ENCODE peak calls at places on chromosomes 6 and 20, in nine cellular contexts. R is OCI-LY7, V is H1, H is PC-9, N is IMR-90, L is hepatocyte, Q is MM.1S, C is endothelial cell of umbilical vein, S is mammary epithelial cell. B is an unnamed sample.

GRCh38 chr6:87661503-87661902 is 40.5 kb downstream of the AKIRIN2 start:
- DNase-seq in R (no peak), V (no peak), H (no peak), N (peak; percentile 32), L (no peak), Q (no peak), C (no peak), S (no peak), B (no peak)

GRCh38 chr20:40702504-40702903 is 13.5 kb upstream of the MAFB start:
- DNase-seq in R (no peak), V (no peak), H (no peak), N (no peak), L (no peak), Q (no peak), C (no peak), S (no peak), B (peak; percentile 56)

GRCh38 chr6:147974376-147974775 is 368.3 kb upstream of the SASH1 start:
- DNase-seq in R (no peak), V (no peak), H (no peak), N (peak; percentile 32), L (no peak), Q (no peak), C (no peak), S (peak; percentile 82), B (no peak)

GRCh38 chr20:58984691-58985090 is 3.6 kb downstream of the NELFCD start:
- DNase-seq in R (no peak), V (no peak), H (no peak), N (no peak), L (no peak), Q (no peak), C (no peak), S (no peak), B (no peak)

GRCh38 chr6:83853178-83853967 is at the start of gene RIPPLY2:
- DNase-seq in R (no peak), V (peak; percentile 79), H (no peak), N (peak; percentile 20), L (peak; percentile 33), Q (no peak), C (peak; percentile 41), S (peak; percentile 32), B (peak; percentile 81)

GRCh38 chr6:165662041-165662491 is 975 bp downstream of the PDE10A start:
- DNase-seq in R (no peak), V (no peak), H (no peak), N (peak; percentile 18), L (peak; percentile 36), Q (no peak), C (no peak), S (no peak), B (peak; percentile 53)

GRCh38 chr20:57613481-57613921 is 6.7 kb downstream of the ZBP1 start:
- DNase-seq in R (no peak), V (no peak), H (no peak), N (no peak), L (no peak), Q (no peak), C (no peak), S (no peak), B (no peak)

GRCh38 chr6:37495199-37495913 is 4.3 kb downstream of the CCDC167 start:
- DNase-seq in R (no peak), V (no peak), H (no peak), N (no peak), L (no peak), Q (no peak), C (no peak), S (no peak), B (no peak)

GRCh38 chr20:33927703-33928102 is 66.0 kb upstream of the RALY start:
- DNase-seq in R (no peak), V (no peak), H (no peak), N (no peak), L (no peak), Q (no peak), C (no peak), S (no peak), B (no peak)

GRCh38 chr6:3015144-3015543 is 15.4 kb downstream of the NQO2 start:
- DNase-seq in R (no peak), V (no peak), H (no peak), N (no peak), L (no peak), Q (no peak), C (no peak), S (no peak), B (no peak)

GRCh38 chr6:15960740-15961629 is 167.9 kb upstream of the MYLIP start:
- DNase-seq in R (no peak), V (peak; percentile 58), H (no peak), N (no peak), L (no peak), Q (no peak), C (no peak), S (no peak), B (peak; percentile 81)

GRCh38 chr6:167907837-167908681 is 81.3 kb downstream of the AFDN start:
- DNase-seq in R (peak; percentile 5), V (no peak), H (no peak), N (peak; percentile 28), L (peak; percentile 30), Q (no peak), C (peak; percentile 15), S (peak; percentile 50), B (peak; percentile 22)

GRCh38 chr6:122610690-122611455 is 668 bp downstream of the PKIB start:
- DNase-seq in R (no peak), V (peak; percentile 72), H (peak; percentile 61), N (no peak), L (peak; percentile 53), Q (peak; percentile 53), C (peak; percentile 40), S (peak; percentile 54), B (peak; percentile 81)

GRCh38 chr6:169070506-169071176 is 183.0 kb downstream of the THBS2 start:
- DNase-seq in R (no peak), V (no peak), H (peak; percentile 37), N (peak; percentile 100), L (peak; percentile 80), Q (no peak), C (no peak), S (peak; percentile 98), B (no peak)

GRCh38 chr6:76776876-76777275 is 686.4 kb downstream of the HTR1B start:
- DNase-seq in R (no peak), V (no peak), H (no peak), N (no peak), L (no peak), Q (no peak), C (peak; percentile 91), S (no peak), B (no peak)

GRCh38 chr6:133645000-133645619 is 243.8 kb upstream of the TCF21 start:
- DNase-seq in R (no peak), V (no peak), H (no peak), N (peak; percentile 74), L (peak; percentile 44), Q (no peak), C (no peak), S (no peak), B (no peak)

GRCh38 chr6:82775989-82776388 is 289.7 kb downstream of the UBE3D start:
- DNase-seq in R (no peak), V (no peak), H (no peak), N (no peak), L (no peak), Q (no peak), C (no peak), S (no peak), B (no peak)

GRCh38 chr20:12827796-12828406 is 180.9 kb upstream of the SPTLC3 start:
- DNase-seq in R (no peak), V (no peak), H (no peak), N (no peak), L (no peak), Q (no peak), C (no peak), S (no peak), B (peak; percentile 22)

GRCh38 chr6:161257778-161258457 is 15.9 kb downstream of the AGPAT4 start:
- DNase-seq in R (no peak), V (no peak), H (no peak), N (peak; percentile 99), L (no peak), Q (no peak), C (peak; percentile 95), S (no peak), B (no peak)

GRCh38 chr20:38726849-38727601 is 2.7 kb downstream of the SLC32A1 start:
- DNase-seq in R (peak; percentile 32), V (peak; percentile 99), H (no peak), N (no peak), L (no peak), Q (no peak), C (peak; percentile 31), S (no peak), B (peak; percentile 98)

GRCh38 chr20:38727602-38728236 is 3.4 kb downstream of the SLC32A1 start:
- DNase-seq in R (no peak), V (peak; percentile 67), H (no peak), N (no peak), L (no peak), Q (no peak), C (no peak), S (no peak), B (no peak)

GRCh38 chr20:38729767-38730166 is 5.5 kb downstream of the SLC32A1 start:
- DNase-seq in R (no peak), V (no peak), H (no peak), N (no peak), L (no peak), Q (no peak), C (no peak), S (no peak), B (no peak)

GRCh38 chr20:38728911-38729642 is 4.8 kb downstream of the SLC32A1 start:
- DNase-seq in R (no peak), V (peak; percentile 88), H (no peak), N (no peak), L (no peak), Q (no peak), C (no peak), S (no peak), B (peak; percentile 96)

GRCh38 chr20:38728237-38728761 is 4.0 kb downstream of the SLC32A1 start:
- DNase-seq in R (no peak), V (peak; percentile 71), H (no peak), N (no peak), L (no peak), Q (no peak), C (no peak), S (no peak), B (peak; percentile 68)
- H4K20me1 ChIP-seq in R (no peaks in the 10 kb centered on the region), V (peaks cover 10% of the 10 kb centered on the region), H (no peaks in the 10 kb centered on the region), N (peaks cover 12% of the 10 kb centered on the region), L (no peaks in the 10 kb centered on the region), Q (no peaks in the 10 kb centered on the region), C (no peaks in the 10 kb centered on the region), S (no peaks in the 10 kb centered on the region), B (no peaks in the 10 kb centered on the region)

GRCh38 chr20:51492167-51493092 is 50.1 kb downstream of the NFATC2 start:
- DNase-seq in R (no peak), V (no peak), H (no peak), N (no peak), L (peak; percentile 42), Q (no peak), C (peak; percentile 92), S (no peak), B (peak; percentile 28)
- H4K20me1 ChIP-seq in R (no peaks in the 10 kb centered on the region), V (no peaks in the 10 kb centered on the region), H (no peaks in the 10 kb centered on the region), N (no peaks in the 10 kb centered on the region), L (no peaks in the 10 kb centered on the region), Q (no peaks in the 10 kb centered on the region), C (no peaks in the 10 kb centered on the region), S (no peaks in the 10 kb centered on the region), B (no peaks in the 10 kb centered on the region)

GRCh38 chr6:163423696-163424095 is 9.2 kb downstream of the QKI start:
- DNase-seq in R (no peak), V (no peak), H (no peak), N (peak; percentile 31), L (no peak), Q (no peak), C (no peak), S (no peak), B (no peak)
- H4K20me1 ChIP-seq in R (peaks cover 33% of the 10 kb centered on the region), V (peaks cover 35% of the 10 kb centered on the region), H (peaks cover 96% of the 10 kb centered on the region), N (peaks cover 72% of the 10 kb centered on the region), L (peaks cover 98% of the 10 kb centered on the region), Q (peaks cover 8% of the 10 kb centered on the region), C (peaks cover 52% of the 10 kb centered on the region), S (peaks cover 3% of the 10 kb centered on the region), B (peaks cover 59% of the 10 kb centered on the region)

GRCh38 chr20:36043892-36044515 is 75.6 kb downstream of the CNBD2 start:
- DNase-seq in R (no peak), V (no peak), H (no peak), N (no peak), L (no peak), Q (no peak), C (no peak), S (no peak), B (no peak)
- H4K20me1 ChIP-seq in R (peaks cover 13% of the 10 kb centered on the region), V (peaks cover 10% of the 10 kb centered on the region), H (peaks cover 54% of the 10 kb centered on the region), N (peaks cover 71% of the 10 kb centered on the region), L (peaks cover 52% of the 10 kb centered on the region), Q (peaks cover 25% of the 10 kb centered on the region), C (no peaks in the 10 kb centered on the region), S (peaks cover 14% of the 10 kb centered on the region), B (peaks cover 54% of the 10 kb centered on the region)